ENCODE peak calls at places on chromosomes 5 and 9, in ten cellular contexts. One of them, this sample, is unnamed. For H3K4me1, the result is how much of the 10 kb centered on the place peaks cover.

GRCh38 chr5:65970481-65971367 is 44.3 kb downstream of the ERBIN start:
- DNase-seq in mucosa of descending colon: no peak
- DNase-seq in fibroblast of lung: no peak
- DNase-seq in adrenal gland: peak
- DNase-seq in PC-9: no peak
- DNase-seq in iPS DF 6.9: no peak
- DNase-seq in NT2/D1: no peak
- DNase-seq in endothelial cell of umbilical vein: no peak
- DNase-seq in spleen: no peak
- DNase-seq in tibial nerve: no peak
- DNase-seq in this sample: no peak

GRCh38 chr5:124061663-124062062 is 549.7 kb downstream of the CSNK1G3 start:
- DNase-seq in mucosa of descending colon: no peak
- DNase-seq in PC-9: no peak
- DNase-seq in NT2/D1: no peak
- DNase-seq in spleen: no peak
- DNase-seq in endothelial cell of umbilical vein: no peak
- DNase-seq in adrenal gland: peak
- DNase-seq in fibroblast of lung: peak
- DNase-seq in tibial nerve: peak
- DNase-seq in iPS DF 6.9: no peak
- DNase-seq in this sample: no peak

GRCh38 chr9:38359689-38360385 is 32.7 kb upstream of the ALDH1B1 start:
- DNase-seq in spleen: no peak
- DNase-seq in iPS DF 6.9: no peak
- DNase-seq in adrenal gland: no peak
- DNase-seq in fibroblast of lung: peak
- DNase-seq in NT2/D1: no peak
- DNase-seq in PC-9: no peak
- DNase-seq in endothelial cell of umbilical vein: no peak
- DNase-seq in mucosa of descending colon: no peak
- DNase-seq in tibial nerve: no peak
- DNase-seq in this sample: no peak

GRCh38 chr5:74143151-74143550 is 497.4 kb downstream of the ENC1 start:
- DNase-seq in endothelial cell of umbilical vein: no peak
- DNase-seq in fibroblast of lung: no peak
- DNase-seq in mucosa of descending colon: no peak
- DNase-seq in iPS DF 6.9: no peak
- DNase-seq in spleen: no peak
- DNase-seq in NT2/D1: no peak
- DNase-seq in tibial nerve: no peak
- DNase-seq in adrenal gland: no peak
- DNase-seq in PC-9: no peak
- DNase-seq in this sample: no peak

GRCh38 chr5:31825775-31826068 is 186.8 kb downstream of the PDZD2 start:
- DNase-seq in tibial nerve: no peak
- DNase-seq in fibroblast of lung: no peak
- DNase-seq in mucosa of descending colon: no peak
- DNase-seq in endothelial cell of umbilical vein: no peak
- DNase-seq in NT2/D1: no peak
- DNase-seq in PC-9: no peak
- DNase-seq in adrenal gland: no peak
- DNase-seq in spleen: no peak
- DNase-seq in iPS DF 6.9: no peak
- DNase-seq in this sample: no peak

GRCh38 chr5:126777974-126778674 is 1.2 kb downstream of the LMNB1 start:
- DNase-seq in spleen: peak
- DNase-seq in endothelial cell of umbilical vein: peak
- DNase-seq in tibial nerve: peak
- DNase-seq in adrenal gland: peak
- DNase-seq in PC-9: peak
- DNase-seq in iPS DF 6.9: peak
- DNase-seq in mucosa of descending colon: peak
- DNase-seq in fibroblast of lung: peak
- DNase-seq in NT2/D1: peak
- DNase-seq in this sample: peak

GRCh38 chr5:79689541-79690466 is at the start of gene CMYA5:
- DNase-seq in endothelial cell of umbilical vein: no peak
- DNase-seq in NT2/D1: no peak
- DNase-seq in tibial nerve: peak
- DNase-seq in adrenal gland: no peak
- DNase-seq in mucosa of descending colon: no peak
- DNase-seq in iPS DF 6.9: no peak
- DNase-seq in fibroblast of lung: peak
- DNase-seq in PC-9: no peak
- DNase-seq in spleen: no peak
- DNase-seq in this sample: no peak

GRCh38 chr9:81759680-81760215 is 70.4 kb upstream of the TLE1 start:
- DNase-seq in PC-9: peak
- DNase-seq in iPS DF 6.9: no peak
- DNase-seq in endothelial cell of umbilical vein: peak
- DNase-seq in NT2/D1: no peak
- DNase-seq in spleen: no peak
- DNase-seq in tibial nerve: no peak
- DNase-seq in mucosa of descending colon: no peak
- DNase-seq in fibroblast of lung: peak
- DNase-seq in adrenal gland: peak
- DNase-seq in this sample: peak

GRCh38 chr9:17414990-17415389 is 163.9 kb upstream of the SH3GL2 start:
- DNase-seq in endothelial cell of umbilical vein: no peak
- DNase-seq in tibial nerve: no peak
- DNase-seq in spleen: no peak
- DNase-seq in mucosa of descending colon: no peak
- DNase-seq in adrenal gland: no peak
- DNase-seq in fibroblast of lung: no peak
- DNase-seq in PC-9: no peak
- DNase-seq in NT2/D1: no peak
- DNase-seq in iPS DF 6.9: no peak
- DNase-seq in this sample: no peak

GRCh38 chr9:9920425-9920824 is 692.4 kb downstream of the PTPRD start:
- DNase-seq in adrenal gland: no peak
- DNase-seq in fibroblast of lung: no peak
- DNase-seq in tibial nerve: no peak
- DNase-seq in NT2/D1: no peak
- DNase-seq in endothelial cell of umbilical vein: no peak
- DNase-seq in mucosa of descending colon: no peak
- DNase-seq in spleen: no peak
- DNase-seq in iPS DF 6.9: no peak
- DNase-seq in PC-9: no peak
- DNase-seq in this sample: no peak

GRCh38 chr5:67152400-67152799 is 44.2 kb downstream of the CD180 start:
- DNase-seq in tibial nerve: no peak
- DNase-seq in NT2/D1: no peak
- DNase-seq in PC-9: no peak
- DNase-seq in fibroblast of lung: no peak
- DNase-seq in endothelial cell of umbilical vein: no peak
- DNase-seq in adrenal gland: no peak
- DNase-seq in iPS DF 6.9: no peak
- DNase-seq in spleen: no peak
- DNase-seq in mucosa of descending colon: no peak
- DNase-seq in this sample: no peak

GRCh38 chr5:175336781-175337180 is 107.2 kb downstream of the DRD1 start:
- DNase-seq in spleen: no peak
- DNase-seq in tibial nerve: no peak
- DNase-seq in iPS DF 6.9: no peak
- DNase-seq in PC-9: no peak
- DNase-seq in NT2/D1: no peak
- DNase-seq in fibroblast of lung: no peak
- DNase-seq in adrenal gland: no peak
- DNase-seq in endothelial cell of umbilical vein: no peak
- DNase-seq in mucosa of descending colon: no peak
- DNase-seq in this sample: no peak

GRCh38 chr9:121073038-121073437 is 1.7 kb upstream of the CNTRL start:
- DNase-seq in iPS DF 6.9: no peak
- DNase-seq in fibroblast of lung: peak
- DNase-seq in endothelial cell of umbilical vein: peak
- DNase-seq in NT2/D1: no peak
- DNase-seq in PC-9: no peak
- DNase-seq in tibial nerve: peak
- DNase-seq in spleen: no peak
- DNase-seq in mucosa of descending colon: no peak
- DNase-seq in adrenal gland: peak
- DNase-seq in this sample: no peak

GRCh38 chr5:81389015-81389414 is 4.9 kb downstream of the ACOT12 start:
- DNase-seq in spleen: no peak
- DNase-seq in endothelial cell of umbilical vein: no peak
- DNase-seq in fibroblast of lung: no peak
- DNase-seq in PC-9: no peak
- DNase-seq in mucosa of descending colon: no peak
- DNase-seq in adrenal gland: no peak
- DNase-seq in tibial nerve: no peak
- DNase-seq in iPS DF 6.9: no peak
- DNase-seq in NT2/D1: no peak
- DNase-seq in this sample: no peak

GRCh38 chr5:89437450-89438435 is 554.8 kb upstream of the MEF2C start:
- DNase-seq in mucosa of descending colon: no peak
- DNase-seq in NT2/D1: no peak
- DNase-seq in fibroblast of lung: peak
- DNase-seq in spleen: no peak
- DNase-seq in PC-9: no peak
- DNase-seq in tibial nerve: no peak
- DNase-seq in iPS DF 6.9: no peak
- DNase-seq in adrenal gland: no peak
- DNase-seq in endothelial cell of umbilical vein: no peak
- DNase-seq in this sample: peak

GRCh38 chr9:136103651-136104487 is 8.8 kb upstream of the NACC2 start:
- DNase-seq in mucosa of descending colon: peak
- DNase-seq in endothelial cell of umbilical vein: no peak
- DNase-seq in fibroblast of lung: no peak
- DNase-seq in tibial nerve: no peak
- DNase-seq in NT2/D1: no peak
- DNase-seq in PC-9: no peak
- DNase-seq in iPS DF 6.9: no peak
- DNase-seq in spleen: no peak
- DNase-seq in adrenal gland: no peak
- DNase-seq in this sample: no peak
- H3K4me1 ChIP-seq in mucosa of descending colon: under half
- H3K4me1 ChIP-seq in endothelial cell of umbilical vein: under half
- H3K4me1 ChIP-seq in fibroblast of lung: under half
- H3K4me1 ChIP-seq in tibial nerve: under half
- H3K4me1 ChIP-seq in NT2/D1: half or more
- H3K4me1 ChIP-seq in PC-9: under half
- H3K4me1 ChIP-seq in iPS DF 6.9: under half
- H3K4me1 ChIP-seq in spleen: half or more
- H3K4me1 ChIP-seq in adrenal gland: under half
- H3K4me1 ChIP-seq in this sample: under half

GRCh38 chr9:95512751-95513120 is 4.0 kb downstream of the PTCH1 start:
- DNase-seq in adrenal gland: no peak
- DNase-seq in PC-9: no peak
- DNase-seq in NT2/D1: no peak
- DNase-seq in iPS DF 6.9: no peak
- DNase-seq in endothelial cell of umbilical vein: no peak
- DNase-seq in spleen: no peak
- DNase-seq in fibroblast of lung: no peak
- DNase-seq in tibial nerve: no peak
- DNase-seq in mucosa of descending colon: no peak
- DNase-seq in this sample: no peak

GRCh38 chr9:95516221-95516735 is 493 bp downstream of the PTCH1 start:
- DNase-seq in NT2/D1: no peak
- DNase-seq in endothelial cell of umbilical vein: no peak
- DNase-seq in mucosa of descending colon: no peak
- DNase-seq in fibroblast of lung: peak
- DNase-seq in iPS DF 6.9: no peak
- DNase-seq in adrenal gland: no peak
- DNase-seq in PC-9: no peak
- DNase-seq in tibial nerve: no peak
- DNase-seq in spleen: no peak
- DNase-seq in this sample: no peak

GRCh38 chr9:95515272-95516113 is 1.3 kb downstream of the PTCH1 start:
- DNase-seq in adrenal gland: no peak
- DNase-seq in mucosa of descending colon: no peak
- DNase-seq in fibroblast of lung: no peak
- DNase-seq in iPS DF 6.9: no peak
- DNase-seq in tibial nerve: no peak
- DNase-seq in spleen: peak
- DNase-seq in PC-9: no peak
- DNase-seq in NT2/D1: no peak
- DNase-seq in endothelial cell of umbilical vein: peak
- DNase-seq in this sample: peak

GRCh38 chr9:95513722-95514121 is 3.0 kb downstream of the PTCH1 start:
- DNase-seq in iPS DF 6.9: no peak
- DNase-seq in endothelial cell of umbilical vein: no peak
- DNase-seq in spleen: no peak
- DNase-seq in mucosa of descending colon: no peak
- DNase-seq in PC-9: no peak
- DNase-seq in fibroblast of lung: no peak
- DNase-seq in tibial nerve: no peak
- DNase-seq in adrenal gland: no peak
- DNase-seq in NT2/D1: no peak
- DNase-seq in this sample: no peak

GRCh38 chr9:95514402-95514801 is 2.4 kb downstream of the PTCH1 start:
- DNase-seq in endothelial cell of umbilical vein: no peak
- DNase-seq in PC-9: no peak
- DNase-seq in tibial nerve: no peak
- DNase-seq in adrenal gland: no peak
- DNase-seq in mucosa of descending colon: no peak
- DNase-seq in iPS DF 6.9: no peak
- DNase-seq in fibroblast of lung: no peak
- DNase-seq in NT2/D1: no peak
- DNase-seq in spleen: no peak
- DNase-seq in this sample: no peak
- H3K4me3 ChIP-seq in endothelial cell of umbilical vein: no peak
- H3K4me3 ChIP-seq in PC-9: no peak
- H3K4me3 ChIP-seq in tibial nerve: no peak
- H3K4me3 ChIP-seq in adrenal gland: no peak
- H3K4me3 ChIP-seq in mucosa of descending colon: no peak
- H3K4me3 ChIP-seq in iPS DF 6.9: no peak
- H3K4me3 ChIP-seq in fibroblast of lung: no peak
- H3K4me3 ChIP-seq in NT2/D1: no peak
- H3K4me3 ChIP-seq in spleen: no peak
- H3K4me3 ChIP-seq in this sample: peak

GRCh38 chr5:141945511-141946024 is 12.4 kb downstream of the PCDH12 start:
- DNase-seq in adrenal gland: no peak
- DNase-seq in PC-9: no peak
- DNase-seq in tibial nerve: no peak
- DNase-seq in endothelial cell of umbilical vein: no peak
- DNase-seq in mucosa of descending colon: no peak
- DNase-seq in iPS DF 6.9: no peak
- DNase-seq in fibroblast of lung: peak
- DNase-seq in NT2/D1: no peak
- DNase-seq in spleen: peak
- DNase-seq in this sample: no peak
- H3K4me1 ChIP-seq in adrenal gland: under half
- H3K4me1 ChIP-seq in PC-9: under half
- H3K4me1 ChIP-seq in tibial nerve: under half
- H3K4me1 ChIP-seq in endothelial cell of umbilical vein: under half
- H3K4me1 ChIP-seq in mucosa of descending colon: under half
- H3K4me1 ChIP-seq in iPS DF 6.9: under half
- H3K4me1 ChIP-seq in fibroblast of lung: under half
- H3K4me1 ChIP-seq in NT2/D1: under half
- H3K4me1 ChIP-seq in spleen: half or more
- H3K4me1 ChIP-seq in this sample: under half

DNA sequence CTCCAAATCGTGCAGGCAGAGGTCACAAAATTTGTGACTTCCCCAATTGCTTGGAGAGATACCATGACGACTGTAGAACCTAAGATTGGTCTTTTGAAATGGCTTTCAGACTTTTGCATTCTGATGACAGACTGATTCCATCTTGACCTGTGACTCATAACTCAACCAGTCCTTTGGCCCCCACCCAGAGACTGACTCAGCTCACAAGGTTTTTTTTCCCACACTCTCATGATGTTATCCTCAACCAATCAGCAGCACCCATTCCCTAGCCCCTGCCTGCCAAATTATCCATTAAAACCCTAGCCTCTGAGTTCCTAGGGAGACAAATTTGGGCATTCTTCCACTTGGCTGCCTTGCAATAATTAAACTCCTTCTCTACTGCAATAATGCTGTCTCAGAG is 1263.3 kb upstream of the CDH9 start:
- DNase-seq in mucosa of descending colon: no peak
- DNase-seq in adrenal gland: no peak
- DNase-seq in endothelial cell of umbilical vein: peak
- DNase-seq in NT2/D1: no peak
- DNase-seq in fibroblast of lung: peak
- DNase-seq in tibial nerve: no peak
- DNase-seq in PC-9: peak
- DNase-seq in spleen: no peak
- DNase-seq in iPS DF 6.9: no peak
- DNase-seq in this sample: no peak
- H3K4me3 ChIP-seq in mucosa of descending colon: no peak
- H3K4me3 ChIP-seq in adrenal gland: no peak
- H3K4me3 ChIP-seq in endothelial cell of umbilical vein: no peak
- H3K4me3 ChIP-seq in NT2/D1: no peak
- H3K4me3 ChIP-seq in fibroblast of lung: no peak
- H3K4me3 ChIP-seq in tibial nerve: no peak
- H3K4me3 ChIP-seq in PC-9: no peak
- H3K4me3 ChIP-seq in spleen: no peak
- H3K4me3 ChIP-seq in iPS DF 6.9: no peak
- H3K4me3 ChIP-seq in this sample: no peak